ENCODE peak calls at places on chromosomes 4 and X, in four cellular contexts. U, Q, D and W are unnamed samples.

GRCh38 chr4:168600796-168601583 is 104.1 kb downstream of the PALLD start:
- DNase-seq in U (no peak), Q (no peak), D (peak), W (no peak)

GRCh38 chr4:3666263-3666662 is 99.9 kb upstream of the ADRA2C start:
- DNase-seq in U (no peak), D (no peak), Q (no peak), W (no peak)

GRCh38 chr4:3523628-3524221 is 8.5 kb downstream of the LRPAP1 start:
- DNase-seq in U (no peak), Q (no peak), D (no peak), W (no peak)

GRCh38 chrX:6021316-6022091 is 207.2 kb downstream of the NLGN4X start:
- DNase-seq in D (no peak), U (peak), Q (no peak), W (peak)

GRCh38 chr4:73922766-73923630 is 53.8 kb downstream of the CXCL1 start:
- DNase-seq in Q (no peak), U (peak), D (peak), W (peak)

GRCh38 chr4:6633091-6633906 is 7.2 kb upstream of the MRFAP1 start:
- DNase-seq in Q (peak), D (peak), U (no peak), W (no peak)

GRCh38 chr4:6121941-6122340 is 78.4 kb downstream of the JAKMIP1 start:
- DNase-seq in D (no peak), U (no peak), Q (peak), W (no peak)

GRCh38 chr4:175125410-175126068 is 207.4 kb downstream of the ADAM29 start:
- DNase-seq in D (no peak), U (no peak), Q (no peak), W (no peak)

GRCh38 chr4:12636191-12636590 is 847.9 kb downstream of the RAB28 start:
- DNase-seq in U (no peak), Q (no peak), D (no peak), W (no peak)

GRCh38 chr4:52402582-52402981 is 256.5 kb downstream of the USP46 start:
- DNase-seq in D (no peak), Q (no peak), U (no peak), W (no peak)

GRCh38 chrX:41589634-41590270 is 99.0 kb upstream of the GPR34 start:
- DNase-seq in D (peak), U (peak), Q (no peak), W (peak)

GRCh38 chr4:2368779-2369437 is 49.5 kb downstream of the ZFYVE28 start:
- DNase-seq in D (no peak), Q (no peak), U (no peak), W (no peak)

GRCh38 chr4:185205697-185206342 is 2.0 kb upstream of the CFAP97 start:
- DNase-seq in U (no peak), D (no peak), Q (no peak), W (no peak)

GRCh38 chr4:15906024-15906443 is 32.5 kb downstream of the FGFBP1 start:
- DNase-seq in U (peak), Q (no peak), D (no peak), W (no peak)

GRCh38 chr4:1337376-1337831 is 9.6 kb upstream of the UVSSA start:
- DNase-seq in U (peak), Q (no peak), D (no peak), W (no peak)

GRCh38 chr4:149708513-149709175 is 107.0 kb downstream of the IQCM start:
- DNase-seq in Q (no peak), U (no peak), D (peak), W (no peak)

GRCh38 chrX:69290327-69290726 is 125.1 kb upstream of the PJA1 start:
- DNase-seq in U (no peak), Q (no peak), D (no peak), W (no peak)

GRCh38 chr4:123588631-123589223 is 192.1 kb downstream of the SPRY1 start:
- DNase-seq in U (no peak), D (peak), Q (no peak), W (peak)

GRCh38 chr4:8084031-8084660 is 74.5 kb downstream of the ABLIM2 start:
- DNase-seq in D (no peak), U (no peak), Q (no peak), W (no peak)

GRCh38 chrX:12975999-12976558 is 1.2 kb downstream of the TMSB4X start:
- DNase-seq in U (peak), Q (no peak), D (peak), W (no peak)

GRCh38 chrX:128929281-128930057 is 593.8 kb downstream of the SMARCA1 start:
- DNase-seq in Q (no peak), D (no peak), U (no peak), W (no peak)

GRCh38 chrX:136063340-136064079 is 78.3 kb downstream of the SLC9A6 start:
- DNase-seq in Q (no peak), U (no peak), D (peak), W (no peak)

GRCh38 chr4:55002431-55002830 is 123.0 kb downstream of the KDR start:
- DNase-seq in U (no peak), D (no peak), Q (no peak), W (no peak)

GRCh38 chr4:125021189-125021588 is 293.6 kb upstream of the FAT4 start:
- DNase-seq in Q (no peak), D (no peak), U (no peak), W (no peak)

GRCh38 chr4:114597410-114598115 is 1.0 kb upstream of the UGT8 start:
- DNase-seq in D (no peak), Q (no peak), U (no peak), W (no peak)

GRCh38 chr4:51843309-51844156 is 580 bp downstream of the DCUN1D4 start:
- DNase-seq in U (no peak), D (peak), Q (no peak), W (no peak)

GRCh38 chr4:184459413-184459812 is 14.9 kb downstream of the IRF2 start:
- DNase-seq in U (no peak), D (peak), Q (no peak), W (no peak)

GRCh38 chr4:13097971-13098370 is 386.2 kb downstream of the RAB28 start:
- DNase-seq in Q (no peak), U (no peak), D (no peak), W (no peak)

GRCh38 chr4:52716364-52717151 is 34.7 kb downstream of the ERVMER34-1 start:
- DNase-seq in U (no peak), Q (no peak), D (no peak), W (no peak)

GRCh38 chrX:108736509-108737479 is at the start of gene IRS4:
- DNase-seq in Q (no peak), D (no peak), U (peak), W (no peak)

GRCh38 chrX:129980540-129981206 is 1.8 kb upstream of the BCORL1 start:
- DNase-seq in D (no peak), U (no peak), Q (peak), W (no peak)

GRCh38 chrX:9537781-9538180 is 72.9 kb downstream of the TBL1X start:
- DNase-seq in U (no peak), Q (no peak), D (no peak), W (no peak)